ENCODE peak calls at places on chromosomes 3 and 15, in ten cellular contexts. One of them, this sample, is unnamed.

GRCh38 chr15:90006217-90007088 is 5.3 kb downstream of the ZNF710 start:
- DNase-seq in erythroblast: no peak
- DNase-seq in NCI-H2081: peak
- DNase-seq in coronary artery: no peak
- DNase-seq in hippocampal formation: no peak
- DNase-seq in HEK293T: no peak
- DNase-seq in left ventricle myocardium inferior: no peak
- DNase-seq in GM12865: peak
- DNase-seq in stimulated activated CD4-positive, alpha-beta T cell treated with anti-CD3 and anti-CD28 coated beads, Interleukin-4, amount 100 ng/mL, for 24 hours: no peak
- DNase-seq in GM06990: no peak
- DNase-seq in this sample: no peak

GRCh38 chr3:176814252-176814651 is 383.0 kb downstream of the TBL1XR1 start:
- DNase-seq in HEK293T: peak
- DNase-seq in coronary artery: no peak
- DNase-seq in NCI-H2081: no peak
- DNase-seq in GM06990: peak
- DNase-seq in hippocampal formation: peak
- DNase-seq in stimulated activated CD4-positive, alpha-beta T cell treated with anti-CD3 and anti-CD28 coated beads, Interleukin-4, amount 100 ng/mL, for 24 hours: no peak
- DNase-seq in erythroblast: peak
- DNase-seq in GM12865: peak
- DNase-seq in left ventricle myocardium inferior: peak
- DNase-seq in this sample: peak

GRCh38 chr3:37386627-37387230 is 212.3 kb upstream of the LRRFIP2 start:
- DNase-seq in coronary artery: no peak
- DNase-seq in HEK293T: no peak
- DNase-seq in left ventricle myocardium inferior: no peak
- DNase-seq in GM06990: no peak
- DNase-seq in erythroblast: no peak
- DNase-seq in NCI-H2081: no peak
- DNase-seq in hippocampal formation: no peak
- DNase-seq in GM12865: no peak
- DNase-seq in stimulated activated CD4-positive, alpha-beta T cell treated with anti-CD3 and anti-CD28 coated beads, Interleukin-4, amount 100 ng/mL, for 24 hours: no peak
- DNase-seq in this sample: no peak

GRCh38 chr15:86445750-86446149 is 366.1 kb downstream of the AGBL1 start:
- DNase-seq in GM12865: no peak
- DNase-seq in stimulated activated CD4-positive, alpha-beta T cell treated with anti-CD3 and anti-CD28 coated beads, Interleukin-4, amount 100 ng/mL, for 24 hours: no peak
- DNase-seq in coronary artery: no peak
- DNase-seq in NCI-H2081: no peak
- DNase-seq in GM06990: no peak
- DNase-seq in erythroblast: no peak
- DNase-seq in left ventricle myocardium inferior: no peak
- DNase-seq in hippocampal formation: no peak
- DNase-seq in HEK293T: no peak
- DNase-seq in this sample: no peak

GRCh38 chr3:23885210-23885609 is 31.6 kb downstream of the NKIRAS1 start:
- DNase-seq in GM12865: no peak
- DNase-seq in NCI-H2081: no peak
- DNase-seq in coronary artery: no peak
- DNase-seq in hippocampal formation: no peak
- DNase-seq in stimulated activated CD4-positive, alpha-beta T cell treated with anti-CD3 and anti-CD28 coated beads, Interleukin-4, amount 100 ng/mL, for 24 hours: no peak
- DNase-seq in HEK293T: no peak
- DNase-seq in left ventricle myocardium inferior: no peak
- DNase-seq in erythroblast: no peak
- DNase-seq in GM06990: no peak
- DNase-seq in this sample: no peak

GRCh38 chr3:65033577-65033976 is 345.8 kb upstream of the ADAMTS9 start:
- DNase-seq in erythroblast: no peak
- DNase-seq in HEK293T: no peak
- DNase-seq in coronary artery: no peak
- DNase-seq in hippocampal formation: no peak
- DNase-seq in NCI-H2081: no peak
- DNase-seq in stimulated activated CD4-positive, alpha-beta T cell treated with anti-CD3 and anti-CD28 coated beads, Interleukin-4, amount 100 ng/mL, for 24 hours: no peak
- DNase-seq in GM12865: no peak
- DNase-seq in left ventricle myocardium inferior: no peak
- DNase-seq in GM06990: no peak
- DNase-seq in this sample: no peak

GRCh38 chr15:100198442-100198841 is 143.3 kb downstream of the ADAMTS17 start:
- DNase-seq in GM12865: no peak
- DNase-seq in coronary artery: no peak
- DNase-seq in HEK293T: no peak
- DNase-seq in NCI-H2081: no peak
- DNase-seq in stimulated activated CD4-positive, alpha-beta T cell treated with anti-CD3 and anti-CD28 coated beads, Interleukin-4, amount 100 ng/mL, for 24 hours: no peak
- DNase-seq in GM06990: no peak
- DNase-seq in left ventricle myocardium inferior: no peak
- DNase-seq in erythroblast: no peak
- DNase-seq in hippocampal formation: no peak
- DNase-seq in this sample: no peak

GRCh38 chr3:155917781-155918180 is 47.3 kb downstream of the GMPS start:
- DNase-seq in erythroblast: no peak
- DNase-seq in NCI-H2081: no peak
- DNase-seq in hippocampal formation: no peak
- DNase-seq in coronary artery: no peak
- DNase-seq in left ventricle myocardium inferior: no peak
- DNase-seq in GM12865: no peak
- DNase-seq in stimulated activated CD4-positive, alpha-beta T cell treated with anti-CD3 and anti-CD28 coated beads, Interleukin-4, amount 100 ng/mL, for 24 hours: no peak
- DNase-seq in GM06990: no peak
- DNase-seq in HEK293T: no peak
- DNase-seq in this sample: no peak

GRCh38 chr15:55357774-55358173 is 38.8 kb downstream of the PIGB start:
- DNase-seq in stimulated activated CD4-positive, alpha-beta T cell treated with anti-CD3 and anti-CD28 coated beads, Interleukin-4, amount 100 ng/mL, for 24 hours: no peak
- DNase-seq in HEK293T: no peak
- DNase-seq in NCI-H2081: no peak
- DNase-seq in GM12865: no peak
- DNase-seq in hippocampal formation: no peak
- DNase-seq in GM06990: no peak
- DNase-seq in coronary artery: no peak
- DNase-seq in left ventricle myocardium inferior: no peak
- DNase-seq in erythroblast: peak
- DNase-seq in this sample: no peak

GRCh38 chr15:80695099-80695910 is at the start of gene ABHD17C:
- DNase-seq in GM06990: peak
- DNase-seq in HEK293T: peak
- DNase-seq in left ventricle myocardium inferior: peak
- DNase-seq in stimulated activated CD4-positive, alpha-beta T cell treated with anti-CD3 and anti-CD28 coated beads, Interleukin-4, amount 100 ng/mL, for 24 hours: peak
- DNase-seq in erythroblast: peak
- DNase-seq in coronary artery: peak
- DNase-seq in GM12865: peak
- DNase-seq in hippocampal formation: peak
- DNase-seq in NCI-H2081: peak
- DNase-seq in this sample: peak